ENCODE peak calls at places on chromosomes 3 and 15, in nine cellular contexts. One of them, this sample, is unnamed.

GRCh38 chr15:48559270-48559669 is 86.2 kb downstream of the FBN1 start:
- DNase-seq in body of pancreas: no peak
- DNase-seq in neural progenitor cell: peak; percentile 42
- DNase-seq in left lung: peak; percentile 36
- DNase-seq in K562: no peak
- DNase-seq in CD4-positive, CD25-positive, alpha-beta regulatory T cell: no peak
- DNase-seq in lower lobe of right lung: no peak
- DNase-seq in RWPE2: no peak
- DNase-seq in A549: no peak
- DNase-seq in this sample: peak; percentile 71

GRCh38 chr3:33317963-33318708 is 40.9 kb downstream of the FBXL2 start:
- DNase-seq in A549: no peak
- DNase-seq in left lung: no peak
- DNase-seq in neural progenitor cell: no peak
- DNase-seq in RWPE2: no peak
- DNase-seq in K562: no peak
- DNase-seq in lower lobe of right lung: no peak
- DNase-seq in body of pancreas: no peak
- DNase-seq in CD4-positive, CD25-positive, alpha-beta regulatory T cell: no peak
- DNase-seq in this sample: no peak

GRCh38 chr15:85094685-85095084 is 113.0 kb downstream of the PDE8A start:
- DNase-seq in CD4-positive, CD25-positive, alpha-beta regulatory T cell: no peak
- DNase-seq in K562: no peak
- DNase-seq in A549: no peak
- DNase-seq in left lung: no peak
- DNase-seq in lower lobe of right lung: no peak
- DNase-seq in RWPE2: no peak
- DNase-seq in neural progenitor cell: no peak
- DNase-seq in body of pancreas: no peak
- DNase-seq in this sample: no peak

GRCh38 chr15:79292011-79292410 is 9.5 kb downstream of the ANKRD34C start:
- DNase-seq in A549: no peak
- DNase-seq in K562: no peak
- DNase-seq in body of pancreas: no peak
- DNase-seq in RWPE2: no peak
- DNase-seq in neural progenitor cell: no peak
- DNase-seq in lower lobe of right lung: no peak
- DNase-seq in CD4-positive, CD25-positive, alpha-beta regulatory T cell: no peak
- DNase-seq in left lung: no peak
- DNase-seq in this sample: no peak

GRCh38 chr3:30659270-30660127 is 53.1 kb downstream of the TGFBR2 start:
- DNase-seq in K562: no peak
- DNase-seq in body of pancreas: no peak
- DNase-seq in left lung: no peak
- DNase-seq in RWPE2: no peak
- DNase-seq in CD4-positive, CD25-positive, alpha-beta regulatory T cell: no peak
- DNase-seq in neural progenitor cell: no peak
- DNase-seq in lower lobe of right lung: no peak
- DNase-seq in A549: peak; percentile 72
- DNase-seq in this sample: no peak

GRCh38 chr15:66515901-66516322 is 10.8 kb downstream of the ZWILCH start:
- DNase-seq in lower lobe of right lung: no peak
- DNase-seq in RWPE2: no peak
- DNase-seq in body of pancreas: no peak
- DNase-seq in neural progenitor cell: no peak
- DNase-seq in left lung: no peak
- DNase-seq in A549: no peak
- DNase-seq in CD4-positive, CD25-positive, alpha-beta regulatory T cell: no peak
- DNase-seq in K562: no peak
- DNase-seq in this sample: no peak

GRCh38 chr15:90497912-90498311 is 31.8 kb upstream of the CRTC3 start:
- DNase-seq in RWPE2: no peak
- DNase-seq in A549: no peak
- DNase-seq in left lung: no peak
- DNase-seq in CD4-positive, CD25-positive, alpha-beta regulatory T cell: no peak
- DNase-seq in body of pancreas: no peak
- DNase-seq in lower lobe of right lung: no peak
- DNase-seq in K562: no peak
- DNase-seq in neural progenitor cell: no peak
- DNase-seq in this sample: no peak

GRCh38 chr3:75180235-75180944 is 483.7 kb upstream of the FRG2C start:
- DNase-seq in A549: no peak
- DNase-seq in body of pancreas: no peak
- DNase-seq in lower lobe of right lung: no peak
- DNase-seq in RWPE2: no peak
- DNase-seq in neural progenitor cell: no peak
- DNase-seq in left lung: no peak
- DNase-seq in CD4-positive, CD25-positive, alpha-beta regulatory T cell: no peak
- DNase-seq in K562: no peak
- DNase-seq in this sample: no peak

GRCh38 chr3:107753494-107753893 is 230.7 kb downstream of the BBX start:
- DNase-seq in body of pancreas: peak; percentile 51
- DNase-seq in CD4-positive, CD25-positive, alpha-beta regulatory T cell: no peak
- DNase-seq in RWPE2: no peak
- DNase-seq in left lung: no peak
- DNase-seq in K562: peak; percentile 39
- DNase-seq in neural progenitor cell: peak; percentile 61
- DNase-seq in A549: peak; percentile 5
- DNase-seq in lower lobe of right lung: no peak
- DNase-seq in this sample: no peak

GRCh38 chr15:82709081-82709420 is 624 bp downstream of the AP3B2 start:
- DNase-seq in RWPE2: no peak
- DNase-seq in left lung: no peak
- DNase-seq in neural progenitor cell: no peak
- DNase-seq in lower lobe of right lung: no peak
- DNase-seq in body of pancreas: no peak
- DNase-seq in K562: peak; percentile 44
- DNase-seq in CD4-positive, CD25-positive, alpha-beta regulatory T cell: no peak
- DNase-seq in A549: no peak
- DNase-seq in this sample: no peak

GRCh38 chr15:40337597-40337996 is 3.1 kb downstream of the CCDC9B start:
- DNase-seq in RWPE2: no peak
- DNase-seq in lower lobe of right lung: no peak
- DNase-seq in CD4-positive, CD25-positive, alpha-beta regulatory T cell: no peak
- DNase-seq in K562: no peak
- DNase-seq in neural progenitor cell: no peak
- DNase-seq in body of pancreas: no peak
- DNase-seq in left lung: no peak
- DNase-seq in A549: no peak
- DNase-seq in this sample: peak; percentile 77

GRCh38 chr3:197229836-197230235 is 68.6 kb downstream of the DLG1 start:
- DNase-seq in CD4-positive, CD25-positive, alpha-beta regulatory T cell: no peak
- DNase-seq in neural progenitor cell: no peak
- DNase-seq in body of pancreas: no peak
- DNase-seq in left lung: no peak
- DNase-seq in A549: no peak
- DNase-seq in RWPE2: no peak
- DNase-seq in K562: no peak
- DNase-seq in lower lobe of right lung: no peak
- DNase-seq in this sample: no peak

GRCh38 chr3:20043398-20043797 is 3.2 kb downstream of the KAT2B start:
- DNase-seq in body of pancreas: peak; percentile 89
- DNase-seq in A549: no peak
- DNase-seq in lower lobe of right lung: peak; percentile 92
- DNase-seq in CD4-positive, CD25-positive, alpha-beta regulatory T cell: peak; percentile 20
- DNase-seq in RWPE2: peak; percentile 54
- DNase-seq in neural progenitor cell: no peak
- DNase-seq in left lung: peak; percentile 90
- DNase-seq in K562: peak; percentile 36
- DNase-seq in this sample: peak; percentile 88

GRCh38 chr3:124781706-124782376 is 51.6 kb downstream of the UMPS start:
- DNase-seq in CD4-positive, CD25-positive, alpha-beta regulatory T cell: no peak
- DNase-seq in K562: no peak
- DNase-seq in neural progenitor cell: no peak
- DNase-seq in A549: no peak
- DNase-seq in RWPE2: no peak
- DNase-seq in lower lobe of right lung: no peak
- DNase-seq in body of pancreas: no peak
- DNase-seq in left lung: no peak
- DNase-seq in this sample: peak; percentile 48

GRCh38 chr3:153164009-153164550 is 2.1 kb downstream of the RAP2B start:
- DNase-seq in left lung: no peak
- DNase-seq in RWPE2: no peak
- DNase-seq in neural progenitor cell: peak; percentile 6
- DNase-seq in lower lobe of right lung: no peak
- DNase-seq in CD4-positive, CD25-positive, alpha-beta regulatory T cell: no peak
- DNase-seq in K562: no peak
- DNase-seq in A549: no peak
- DNase-seq in body of pancreas: no peak
- DNase-seq in this sample: no peak

GRCh38 chr15:61205427-61205826 is 23.7 kb downstream of the RORA start:
- DNase-seq in neural progenitor cell: no peak
- DNase-seq in CD4-positive, CD25-positive, alpha-beta regulatory T cell: no peak
- DNase-seq in RWPE2: no peak
- DNase-seq in lower lobe of right lung: no peak
- DNase-seq in A549: no peak
- DNase-seq in K562: no peak
- DNase-seq in body of pancreas: no peak
- DNase-seq in left lung: no peak
- DNase-seq in this sample: no peak

GRCh38 chr3:172129868-172130751 is 90.7 kb downstream of the FNDC3B start:
- DNase-seq in CD4-positive, CD25-positive, alpha-beta regulatory T cell: peak; percentile 50
- DNase-seq in K562: peak; percentile 93
- DNase-seq in RWPE2: peak; percentile 92
- DNase-seq in lower lobe of right lung: peak; percentile 93
- DNase-seq in neural progenitor cell: no peak
- DNase-seq in body of pancreas: peak; percentile 86
- DNase-seq in A549: peak; percentile 84
- DNase-seq in left lung: peak; percentile 94
- DNase-seq in this sample: peak; percentile 95
- H3K4me1 ChIP-seq in CD4-positive, CD25-positive, alpha-beta regulatory T cell: peaks cover 39% of the 10 kb centered on the region
- H3K4me1 ChIP-seq in K562: peaks cover 4% of the 10 kb centered on the region
- H3K4me1 ChIP-seq in RWPE2: peaks cover 67% of the 10 kb centered on the region
- H3K4me1 ChIP-seq in lower lobe of right lung: peaks cover 98% of the 10 kb centered on the region
- H3K4me1 ChIP-seq in neural progenitor cell: peaks cover 11% of the 10 kb centered on the region
- H3K4me1 ChIP-seq in body of pancreas: peaks cover 69% of the 10 kb centered on the region
- H3K4me1 ChIP-seq in A549: peaks cover 95% of the 10 kb centered on the region
- H3K4me1 ChIP-seq in left lung: peaks cover 41% of the 10 kb centered on the region
- H3K4me1 ChIP-seq in this sample: peaks cover 8% of the 10 kb centered on the region

GRCh38 chr3:130895690-130896089 is 1.8 kb downstream of the ATP2C1 start:
- DNase-seq in lower lobe of right lung: no peak
- DNase-seq in A549: no peak
- DNase-seq in K562: no peak
- DNase-seq in left lung: no peak
- DNase-seq in neural progenitor cell: no peak
- DNase-seq in body of pancreas: no peak
- DNase-seq in RWPE2: no peak
- DNase-seq in CD4-positive, CD25-positive, alpha-beta regulatory T cell: no peak
- DNase-seq in this sample: no peak
- H3K4me3 ChIP-seq in lower lobe of right lung: peak overlapping the region; percentile 78
- H3K4me3 ChIP-seq in A549: no peak overlapping the region
- H3K4me3 ChIP-seq in K562: peak overlapping the region; percentile 86
- H3K4me3 ChIP-seq in left lung: peak overlapping the region; percentile 75
- H3K4me3 ChIP-seq in neural progenitor cell: peak overlapping the region; percentile 86
- H3K4me3 ChIP-seq in body of pancreas: no peak overlapping the region
- H3K4me3 ChIP-seq in RWPE2: no peak overlapping the region
- H3K4me3 ChIP-seq in CD4-positive, CD25-positive, alpha-beta regulatory T cell: peak overlapping the region; percentile 95
- H3K4me3 ChIP-seq in this sample: peak overlapping the region; percentile 95

DNA sequence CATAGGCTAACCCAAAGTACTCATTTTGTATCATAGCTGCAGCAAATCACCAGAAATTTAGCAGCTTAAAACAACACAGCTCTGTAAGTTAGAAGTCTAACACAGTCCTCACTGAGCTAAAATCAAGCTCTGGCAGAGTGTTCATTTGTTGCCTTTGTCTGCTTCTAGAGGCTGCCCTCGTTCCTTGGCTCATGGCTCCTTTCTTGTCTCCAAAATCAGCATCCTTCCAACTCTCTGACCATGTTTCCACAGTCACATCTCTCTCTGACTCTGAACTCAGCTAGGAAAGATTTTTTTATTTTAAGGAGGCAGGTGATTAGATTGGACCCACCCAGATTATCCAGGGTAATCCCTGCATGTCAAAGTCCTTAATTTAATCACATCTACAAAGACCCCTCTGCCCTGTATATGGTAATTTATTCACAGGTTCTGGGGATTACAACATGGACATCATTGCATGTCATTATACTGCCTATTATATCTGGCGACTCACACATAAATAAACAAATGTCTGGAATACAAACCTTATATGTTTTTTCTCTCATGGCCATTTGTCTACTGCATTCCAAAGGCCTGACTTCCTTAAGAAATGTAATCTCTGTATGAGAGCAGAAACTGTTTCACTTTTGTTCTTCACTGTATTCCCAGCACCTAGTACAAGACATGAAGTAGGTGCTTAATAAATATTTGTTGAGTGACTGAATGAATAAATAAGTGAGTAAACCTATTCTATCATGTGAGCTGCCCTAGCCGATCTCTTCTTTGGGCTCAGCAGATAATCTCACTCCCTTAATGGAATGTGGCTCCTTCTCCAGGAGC is 15.1 kb upstream of the UACA start:
- DNase-seq in neural progenitor cell: no peak
- DNase-seq in CD4-positive, CD25-positive, alpha-beta regulatory T cell: no peak
- DNase-seq in K562: no peak
- DNase-seq in A549: peak; percentile 49
- DNase-seq in body of pancreas: no peak
- DNase-seq in lower lobe of right lung: no peak
- DNase-seq in left lung: no peak
- DNase-seq in RWPE2: no peak
- DNase-seq in this sample: no peak
- H3K27ac ChIP-seq in neural progenitor cell: no peak overlapping the region
- H3K27ac ChIP-seq in CD4-positive, CD25-positive, alpha-beta regulatory T cell: no peak overlapping the region
- H3K27ac ChIP-seq in K562: no peak overlapping the region
- H3K27ac ChIP-seq in A549: peak overlapping the region; percentile 82
- H3K27ac ChIP-seq in body of pancreas: no peak overlapping the region
- H3K27ac ChIP-seq in lower lobe of right lung: no peak overlapping the region
- H3K27ac ChIP-seq in left lung: peak overlapping the region; percentile 7
- H3K27ac ChIP-seq in RWPE2: peak overlapping the region; percentile 75
- H3K27ac ChIP-seq in this sample: no peak overlapping the region

GRCh38 chr15:69315402-69316110 is 16.8 kb downstream of the PAQR5 start:
- DNase-seq in lower lobe of right lung: no peak
- DNase-seq in CD4-positive, CD25-positive, alpha-beta regulatory T cell: no peak
- DNase-seq in body of pancreas: no peak
- DNase-seq in neural progenitor cell: no peak
- DNase-seq in RWPE2: peak; percentile 51
- DNase-seq in A549: no peak
- DNase-seq in K562: no peak
- DNase-seq in left lung: no peak
- DNase-seq in this sample: peak; percentile 38

GRCh38 chr15:69316281-69316680 is 17.6 kb downstream of the PAQR5 start:
- DNase-seq in neural progenitor cell: no peak
- DNase-seq in A549: no peak
- DNase-seq in K562: no peak
- DNase-seq in body of pancreas: no peak
- DNase-seq in CD4-positive, CD25-positive, alpha-beta regulatory T cell: no peak
- DNase-seq in lower lobe of right lung: no peak
- DNase-seq in left lung: no peak
- DNase-seq in RWPE2: peak; percentile 19
- DNase-seq in this sample: no peak

GRCh38 chr15:69317392-69317841 is 18.7 kb downstream of the PAQR5 start:
- DNase-seq in lower lobe of right lung: no peak
- DNase-seq in CD4-positive, CD25-positive, alpha-beta regulatory T cell: no peak
- DNase-seq in left lung: no peak
- DNase-seq in A549: no peak
- DNase-seq in neural progenitor cell: no peak
- DNase-seq in RWPE2: peak; percentile 50
- DNase-seq in body of pancreas: no peak
- DNase-seq in K562: no peak
- DNase-seq in this sample: no peak

GRCh38 chr15:69319384-69320375 is 21.0 kb downstream of the PAQR5 start:
- DNase-seq in K562: no peak
- DNase-seq in body of pancreas: no peak
- DNase-seq in left lung: no peak
- DNase-seq in A549: no peak
- DNase-seq in CD4-positive, CD25-positive, alpha-beta regulatory T cell: no peak
- DNase-seq in neural progenitor cell: no peak
- DNase-seq in RWPE2: no peak
- DNase-seq in lower lobe of right lung: no peak
- DNase-seq in this sample: peak; percentile 61

GRCh38 chr15:69318033-69318432 is 19.3 kb downstream of the PAQR5 start:
- DNase-seq in left lung: no peak
- DNase-seq in CD4-positive, CD25-positive, alpha-beta regulatory T cell: no peak
- DNase-seq in RWPE2: no peak
- DNase-seq in body of pancreas: no peak
- DNase-seq in K562: no peak
- DNase-seq in A549: no peak
- DNase-seq in lower lobe of right lung: no peak
- DNase-seq in neural progenitor cell: no peak
- DNase-seq in this sample: no peak
- H3K4me1 ChIP-seq in left lung: no peaks in the 10 kb centered on the region
- H3K4me1 ChIP-seq in CD4-positive, CD25-positive, alpha-beta regulatory T cell: no peaks in the 10 kb centered on the region
- H3K4me1 ChIP-seq in RWPE2: no peaks in the 10 kb centered on the region
- H3K4me1 ChIP-seq in body of pancreas: peaks cover 57% of the 10 kb centered on the region
- H3K4me1 ChIP-seq in K562: peaks cover 4% of the 10 kb centered on the region
- H3K4me1 ChIP-seq in A549: peaks cover 60% of the 10 kb centered on the region
- H3K4me1 ChIP-seq in lower lobe of right lung: peaks cover 26% of the 10 kb centered on the region
- H3K4me1 ChIP-seq in neural progenitor cell: no peaks in the 10 kb centered on the region
- H3K4me1 ChIP-seq in this sample: no peaks in the 10 kb centered on the region

This sample was measured in aorta.